ENCODE peak calls at places on chromosomes 7 and 10, in ten cellular contexts. B, K, D, Z, F, M, T, L, H and A are unnamed samples.

GRCh38 chr7:1968397-1969111 is 264.2 kb downstream of the MAD1L1 start:
- DNase-seq in M (no peak), D (no peak), T (no peak), H (no peak), B (no peak), L (no peak), Z (no peak), K (no peak), F (no peak), A (no peak)

GRCh38 chr7:35908305-35909223 is 107.7 kb downstream of the SEPTIN7 start:
- DNase-seq in D (no peak), F (no peak), M (no peak), B (no peak), Z (no peak), H (peak), L (no peak), T (no peak), K (no peak), A (no peak)

GRCh38 chr10:84543077-84543476 is 214.7 kb downstream of the CCSER2 start:
- DNase-seq in D (no peak), L (no peak), B (no peak), T (no peak), H (no peak), K (no peak), F (no peak), M (no peak), Z (no peak), A (no peak)

GRCh38 chr7:130959743-130960207 is 225.8 kb upstream of the KLF14 start:
- DNase-seq in L (no peak), F (no peak), Z (peak), D (no peak), K (no peak), M (peak), B (no peak), T (peak), H (no peak), A (no peak)

GRCh38 chr10:92290076-92290836 is 622 bp downstream of the CPEB3 start:
- DNase-seq in F (peak), D (no peak), L (peak), B (peak), H (no peak), K (peak), T (peak), M (peak), Z (peak), A (no peak)

GRCh38 chr7:113015038-113015645 is 71.5 kb downstream of the GPR85 start:
- DNase-seq in F (no peak), M (peak), B (no peak), H (no peak), L (no peak), D (no peak), T (peak), K (peak), Z (peak), A (no peak)

GRCh38 chr10:50992356-50992866 is 81.9 kb upstream of the PRKG1 start:
- DNase-seq in H (peak), F (peak), M (peak), Z (peak), L (no peak), K (no peak), T (no peak), D (no peak), B (no peak), A (no peak)

GRCh38 chr10:93152136-93152535 is 78.4 kb downstream of the CYP26A1 start:
- DNase-seq in H (no peak), Z (peak), D (no peak), L (no peak), B (no peak), F (no peak), K (no peak), T (no peak), M (peak), A (no peak)

GRCh38 chr7:31121641-31122040 is 69.5 kb downstream of the ADCYAP1R1 start:
- DNase-seq in L (no peak), B (no peak), M (no peak), Z (no peak), F (peak), H (no peak), T (no peak), D (no peak), K (no peak), A (no peak)

GRCh38 chr7:80439894-80440811 is 71.7 kb downstream of the GNAT3 start:
- DNase-seq in Z (peak), M (peak), D (no peak), B (no peak), K (no peak), T (peak), F (no peak), L (no peak), H (no peak), A (no peak)

GRCh38 chr7:74507538-74508319 is 54.0 kb downstream of the GTF2IRD1 start:
- DNase-seq in Z (no peak), K (no peak), T (no peak), D (no peak), H (no peak), F (no peak), B (no peak), L (no peak), M (no peak), A (no peak)

GRCh38 chr10:70478191-70479160 is at the start of gene PALD1:
- DNase-seq in T (peak), D (no peak), B (peak), L (peak), K (peak), F (peak), Z (peak), M (peak), H (peak), A (peak)

GRCh38 chr10:114315566-114316420 is 76.7 kb downstream of the VWA2 start:
- DNase-seq in T (no peak), K (no peak), D (no peak), F (peak), Z (no peak), B (no peak), H (no peak), L (no peak), M (no peak), A (no peak)

GRCh38 chr10:130137077-130137448 is 872 bp downstream of the GLRX3 start:
- DNase-seq in K (peak), H (peak), D (no peak), F (no peak), T (peak), Z (peak), M (peak), B (no peak), L (no peak), A (no peak)

GRCh38 chr10:122466866-122467470 is 5.6 kb downstream of the HTRA1 start:
- DNase-seq in T (no peak), H (no peak), L (no peak), K (no peak), B (no peak), Z (no peak), D (no peak), F (peak), M (no peak), A (no peak)

GRCh38 chr7:122143376-122143750 is 686 bp downstream of the AASS start:
- DNase-seq in Z (no peak), H (peak), L (no peak), M (peak), D (no peak), F (peak), T (no peak), B (peak), K (peak), A (peak)

GRCh38 chr10:71770255-71770654 is 3.1 kb downstream of the VSIR start:
- DNase-seq in F (no peak), B (no peak), K (no peak), M (peak), H (no peak), Z (no peak), D (no peak), L (no peak), T (peak), A (no peak)

GRCh38 chr7:21587139-21587773 is 44.4 kb downstream of the DNAH11 start:
- DNase-seq in L (no peak), M (no peak), T (no peak), D (no peak), F (no peak), Z (no peak), H (no peak), B (no peak), K (peak), A (no peak)

GRCh38 chr10:132232553-132232949 is 45.8 kb downstream of the DPYSL4 start:
- DNase-seq in T (peak), M (no peak), Z (no peak), K (no peak), D (no peak), H (no peak), L (no peak), F (no peak), B (peak), A (no peak)

GRCh38 chr7:75695036-75695435 is 43.7 kb downstream of the HIP1 start:
- DNase-seq in B (no peak), D (no peak), T (no peak), K (no peak), H (no peak), M (no peak), L (no peak), F (no peak), Z (no peak), A (no peak)

GRCh38 chr7:132390705-132391104 is 185.6 kb downstream of the PLXNA4 start:
- DNase-seq in T (no peak), F (no peak), Z (peak), D (peak), B (no peak), M (peak), H (no peak), L (no peak), K (no peak), A (no peak)

GRCh38 chr10:7185367-7185690 is 225.5 kb downstream of the SFMBT2 start:
- DNase-seq in K (no peak), L (no peak), M (no peak), T (peak), Z (no peak), H (no peak), D (no peak), F (no peak), B (no peak), A (no peak)

GRCh38 chr7:155410436-155410835 is 47.5 kb upstream of the EN2 start:
- DNase-seq in M (no peak), L (no peak), T (no peak), K (no peak), F (no peak), D (no peak), H (no peak), Z (no peak), B (no peak), A (no peak)

GRCh38 chr10:30481603-30482002 is 47.6 kb downstream of the MAP3K8 start:
- DNase-seq in H (no peak), F (no peak), Z (no peak), B (no peak), D (no peak), L (no peak), M (no peak), K (no peak), T (no peak), A (no peak)

GRCh38 chr10:15857001-15857608 is 3.2 kb downstream of the MINDY3 start:
- DNase-seq in T (no peak), F (no peak), D (no peak), K (no peak), Z (peak), H (no peak), L (no peak), M (no peak), B (no peak), A (no peak)

GRCh38 chr10:15860692-15861201 is 440 bp upstream of the MINDY3 start:
- DNase-seq in F (no peak), L (no peak), K (no peak), M (no peak), H (no peak), T (no peak), Z (no peak), B (no peak), D (no peak), A (no peak)

GRCh38 chr10:15859865-15860691 is at the start of gene MINDY3:
- DNase-seq in D (peak), T (peak), M (peak), B (peak), H (peak), K (peak), L (peak), F (peak), Z (peak), A (peak)

GRCh38 chr10:15859531-15859864 is 809 bp downstream of the MINDY3 start:
- DNase-seq in D (no peak), T (no peak), F (no peak), H (no peak), Z (no peak), L (no peak), K (no peak), B (no peak), M (no peak), A (no peak)

GRCh38 chr10:15858895-15859294 is 1.4 kb downstream of the MINDY3 start:
- DNase-seq in H (no peak), L (no peak), K (no peak), D (no peak), B (no peak), M (no peak), Z (no peak), F (no peak), T (no peak), A (no peak)
- H3K4me3 ChIP-seq in H (peak), L (no peak), K (peak), D (peak), B (no peak), M (peak), Z (peak), F (peak), T (peak), A (no peak)

DNA sequence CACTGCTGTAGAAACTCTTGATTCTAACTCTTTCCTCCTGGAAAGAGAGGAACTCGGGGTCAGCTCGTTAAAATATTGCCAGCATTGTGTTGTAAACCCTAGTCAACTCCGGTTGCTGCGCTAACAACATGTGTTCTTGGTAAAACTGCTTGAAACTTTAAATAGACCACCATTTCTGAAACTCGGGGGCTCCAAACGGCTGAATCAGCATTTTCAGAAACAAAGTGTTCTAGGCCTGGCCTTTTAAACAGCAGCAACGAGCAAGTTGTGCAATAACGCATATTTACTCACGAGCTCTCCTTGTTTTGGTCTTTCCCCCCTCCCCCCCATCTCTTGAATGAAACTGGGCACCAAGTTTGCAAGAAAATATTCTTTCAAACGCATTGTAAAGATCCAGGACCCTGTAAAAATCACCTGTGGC is 9.2 kb upstream of the GRB10 start:
- DNase-seq in K (no peak), F (no peak), M (peak), Z (peak), L (no peak), B (peak), T (peak), H (peak), D (no peak), A (no peak)
- H3K4me3 ChIP-seq in K (peak), F (peak), M (peak), Z (peak), L (peak), B (peak), T (peak), H (peak), D (peak), A (no peak)

GRCh38 chr7:16460789-16461465 is 4.6 kb downstream of the SOSTDC1 start:
- DNase-seq in M (no peak), D (no peak), L (no peak), B (no peak), H (no peak), F (no peak), K (no peak), T (no peak), Z (no peak), A (no peak)

GRCh38 chr7:16465469-16466086 is at the start of gene SOSTDC1:
- DNase-seq in K (peak), T (no peak), Z (peak), L (no peak), H (peak), F (no peak), M (peak), D (no peak), B (no peak), A (no peak)

GRCh38 chr7:16462618-16463017 is 2.9 kb downstream of the SOSTDC1 start:
- DNase-seq in Z (no peak), K (no peak), D (no peak), T (no peak), H (no peak), L (no peak), M (no peak), B (no peak), F (no peak), A (no peak)

GRCh38 chr7:16466087-16466472 is 542 bp upstream of the SOSTDC1 start:
- DNase-seq in M (no peak), T (no peak), K (no peak), Z (no peak), D (no peak), H (no peak), L (no peak), B (no peak), F (no peak), A (no peak)

DNA sequence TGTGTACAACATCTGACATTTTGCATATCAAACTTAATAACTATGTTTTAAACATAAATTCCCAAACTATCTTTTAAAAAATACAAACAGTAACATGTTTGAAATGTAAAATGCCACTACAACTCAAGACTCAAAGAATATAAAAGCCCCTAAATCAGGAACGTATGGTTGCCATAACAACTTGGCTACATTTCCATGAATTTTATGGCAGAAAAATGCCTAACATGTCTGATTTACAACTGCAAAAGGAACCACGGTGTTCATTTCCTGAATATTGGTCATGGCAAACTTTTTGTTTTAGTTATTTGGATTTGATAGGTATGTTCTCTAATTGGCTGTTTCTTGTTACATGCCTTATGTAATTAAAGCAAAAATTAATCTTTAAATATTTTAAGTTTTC is 2.0 kb downstream of the SOSTDC1 start:
- DNase-seq in L (no peak), T (no peak), H (no peak), B (no peak), Z (no peak), M (no peak), D (no peak), F (no peak), K (no peak), A (no peak)
- H3K4me3 ChIP-seq in L (no peak), T (no peak), H (no peak), B (no peak), Z (no peak), M (no peak), D (no peak), F (no peak), K (no peak), A (no peak)

GRCh38 chr10:63375859-63376258 is 89.9 kb downstream of the JMJD1C start:
- DNase-seq in F (no peak), Z (no peak), L (no peak), M (peak), D (no peak), B (no peak), K (no peak), H (no peak), T (no peak), A (no peak)

GRCh38 chr10:63375458-63375857 is 90.3 kb downstream of the JMJD1C start:
- DNase-seq in L (no peak), K (no peak), Z (no peak), B (no peak), D (no peak), H (no peak), F (no peak), M (peak), T (peak), A (no peak)

GRCh38 chr10:63373176-63373575 is 92.6 kb downstream of the JMJD1C start:
- DNase-seq in D (no peak), Z (no peak), H (no peak), M (no peak), L (no peak), B (no peak), F (no peak), K (no peak), T (no peak), A (no peak)

GRCh38 chr10:63375006-63375405 is 90.8 kb downstream of the JMJD1C start:
- DNase-seq in F (no peak), B (no peak), T (no peak), K (no peak), L (no peak), M (peak), H (no peak), Z (no peak), D (no peak), A (no peak)

GRCh38 chr10:63376560-63377304 is 89.0 kb downstream of the JMJD1C start:
- DNase-seq in F (no peak), H (no peak), B (no peak), M (peak), K (no peak), L (no peak), T (peak), Z (peak), D (no peak), A (no peak)
- H3K4me3 ChIP-seq in F (no peak), H (no peak), B (no peak), M (peak), K (no peak), L (no peak), T (no peak), Z (peak), D (no peak), A (no peak)

DNA sequence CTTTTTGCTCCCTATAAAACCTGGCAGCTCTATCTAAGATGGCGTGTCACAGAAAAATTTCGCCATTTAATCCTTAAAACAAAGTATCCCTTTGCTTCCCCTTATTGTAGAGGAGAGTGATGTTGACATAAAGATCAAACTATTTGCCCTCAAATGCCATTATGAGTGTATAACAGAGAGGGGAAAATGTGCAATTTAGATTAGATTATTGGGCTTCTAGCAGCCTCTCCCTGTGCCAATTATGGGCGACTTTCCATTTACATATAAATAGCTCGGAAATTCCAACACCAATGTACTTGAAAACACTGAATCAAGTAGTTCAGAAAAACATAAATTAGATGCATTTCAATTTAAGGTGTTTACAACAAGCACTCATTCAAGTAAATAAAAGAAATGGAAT is 64.6 kb upstream of the LRRN3 start:
- DNase-seq in B (no peak), Z (no peak), L (no peak), M (no peak), K (no peak), D (no peak), T (no peak), H (no peak), F (no peak), A (no peak)
- H3K4me3 ChIP-seq in B (no peak), Z (no peak), L (no peak), M (no peak), K (no peak), D (no peak), T (no peak), H (no peak), F (no peak), A (no peak)

DNA sequence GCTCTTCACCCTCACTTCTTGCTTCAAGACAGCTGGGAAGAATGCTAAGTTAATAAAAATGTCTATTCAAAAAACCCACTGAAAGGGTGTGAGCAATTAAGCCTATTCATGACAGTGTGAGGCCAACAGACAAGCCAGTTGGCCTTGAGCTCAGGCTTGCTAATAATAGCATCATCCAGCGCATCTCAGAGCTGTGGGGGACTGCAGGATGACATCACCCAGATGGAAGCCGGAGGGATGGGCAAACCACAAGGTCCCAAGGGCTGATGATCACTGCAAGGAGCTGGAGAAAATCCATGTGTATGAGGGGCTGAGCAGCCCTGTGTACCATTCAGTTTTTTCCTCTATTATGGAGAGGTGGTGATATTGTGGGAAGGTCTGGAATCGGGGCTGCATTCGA is 770.4 kb downstream of the TNS3 start:
- DNase-seq in D (peak), L (peak), K (no peak), B (peak), T (no peak), F (no peak), M (peak), Z (peak), H (no peak), A (peak)
- H3K4me3 ChIP-seq in D (no peak), L (no peak), K (no peak), B (no peak), T (no peak), F (no peak), M (peak), Z (no peak), H (no peak), A (no peak)